ENCODE peak calls at places on chromosomes 3 and 15, in nine cellular contexts. T, R, J, G, Y, A, C, K and L are unnamed samples.

GRCh38 chr3:130480736-130481135 is 36.2 kb upstream of the COL6A6 start:
- DNase-seq in Y (no peak), K (no peak), T (no peak), C (peak), J (peak), R (peak), G (no peak), A (no peak), L (peak)

GRCh38 chr3:101185341-101185740 is 135.0 kb downstream of the IMPG2 start:
- DNase-seq in R (no peak), G (no peak), C (no peak), T (no peak), Y (no peak), A (no peak), J (peak), K (no peak), L (no peak)

GRCh38 chr3:143697975-143698374 is 150.3 kb downstream of the SLC9A9 start:
- DNase-seq in C (no peak), G (no peak), Y (no peak), J (no peak), R (no peak), K (no peak), A (no peak), T (no peak), L (no peak)

GRCh38 chr3:17852217-17852616 is 109.8 kb upstream of the TBC1D5 start:
- DNase-seq in R (no peak), G (no peak), Y (no peak), A (no peak), J (no peak), K (no peak), T (no peak), C (no peak), L (no peak)

GRCh38 chr3:58176827-58177489 is 33.8 kb downstream of the DNASE1L3 start:
- DNase-seq in G (no peak), Y (no peak), C (no peak), T (no peak), R (no peak), J (no peak), A (no peak), K (no peak), L (no peak)

GRCh38 chr3:147797095-147797494 is 387.9 kb downstream of the ZIC1 start:
- DNase-seq in T (no peak), K (no peak), J (no peak), C (no peak), R (no peak), Y (no peak), G (no peak), A (no peak), L (no peak)

GRCh38 chr3:33030246-33030645 is 66.7 kb downstream of the GLB1 start:
- DNase-seq in J (no peak), C (no peak), K (no peak), A (no peak), G (no peak), R (no peak), Y (no peak), T (no peak), L (no peak)

GRCh38 chr15:93072440-93073394 is 16.3 kb downstream of the RGMA start:
- DNase-seq in R (no peak), G (peak), A (peak), T (peak), C (peak), K (peak), Y (no peak), J (peak), L (no peak)

GRCh38 chr15:42800731-42801474 is 64.0 kb upstream of the CDAN1 start:
- DNase-seq in J (no peak), A (no peak), T (no peak), K (no peak), Y (no peak), G (no peak), R (no peak), C (peak), L (no peak)
- TF ChIP-seq CTCF in J (no peak), A (peak), T (no peak), K (no peak), Y (no peak), G (no peak), R (no peak), C (no peak), L (peak)

GRCh38 chr3:171862993-171863521 is 19.9 kb downstream of the TMEM212 start:
- DNase-seq in C (no peak), J (peak), A (no peak), G (no peak), K (no peak), Y (no peak), T (no peak), R (no peak), L (no peak)

GRCh38 chr3:171865191-171865865 is 22.2 kb downstream of the TMEM212 start:
- DNase-seq in J (no peak), T (no peak), G (no peak), R (no peak), A (no peak), Y (no peak), K (no peak), C (no peak), L (no peak)

GRCh38 chr3:171871392-171872274 is 28.5 kb downstream of the TMEM212 start:
- DNase-seq in A (no peak), R (no peak), J (peak), G (no peak), Y (no peak), T (no peak), K (no peak), C (no peak), L (no peak)

GRCh38 chr3:171863920-171864319 is 20.8 kb downstream of the TMEM212 start:
- DNase-seq in T (no peak), J (no peak), G (no peak), C (no peak), Y (no peak), A (no peak), K (no peak), R (no peak), L (no peak)

DNA sequence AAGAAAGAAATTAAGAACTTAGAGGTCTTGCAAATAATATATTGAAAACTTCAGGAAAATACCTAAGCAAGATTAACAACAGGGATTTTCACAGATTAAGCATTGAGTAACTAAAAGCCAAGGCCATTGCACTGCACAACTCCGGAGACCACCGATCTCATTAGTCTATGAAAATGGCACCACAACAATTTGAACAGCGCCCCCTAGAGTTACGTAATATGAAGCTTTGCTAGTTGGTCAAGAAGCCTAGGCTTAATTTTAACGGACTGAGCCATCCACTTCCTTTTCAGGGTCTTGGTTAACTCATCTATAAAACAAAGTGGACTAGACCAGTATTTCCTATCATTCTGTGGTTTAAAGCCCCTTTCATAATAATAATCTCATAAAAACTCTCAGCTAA is 24.8 kb downstream of the TMEM212 start:
- DNase-seq in J (no peak), R (peak), C (no peak), Y (no peak), A (no peak), G (no peak), T (no peak), K (no peak), L (no peak)
- H3K4me3 ChIP-seq in J (no peak), R (no peak), C (no peak), Y (no peak), A (no peak), G (no peak), T (no peak), K (no peak), L (no peak)

DNA sequence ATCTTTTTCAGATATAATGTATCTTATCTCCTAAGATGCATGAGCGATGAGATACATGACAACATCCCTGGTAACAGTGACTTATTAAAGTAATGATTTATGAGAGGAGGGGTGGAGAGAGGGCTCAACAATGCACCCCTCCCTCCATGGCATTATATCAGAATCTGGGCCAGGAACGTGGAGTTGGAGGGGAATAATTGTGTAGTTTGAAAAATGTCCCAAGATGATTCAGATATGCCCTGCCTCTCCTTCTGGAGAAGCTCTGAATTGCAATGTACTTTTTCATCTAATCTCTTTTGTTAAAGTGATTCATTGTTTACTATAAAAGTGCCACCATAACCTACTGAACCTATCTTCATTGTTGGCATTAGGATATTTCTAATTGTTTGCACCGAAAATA is 86.5 kb downstream of the FRMD4B start:
- DNase-seq in C (no peak), R (no peak), G (no peak), T (no peak), A (no peak), K (no peak), J (no peak), Y (no peak), L (no peak)
- TF ChIP-seq CTCF in C (peak), R (no peak), G (no peak), T (no peak), A (no peak), K (no peak), J (no peak), Y (no peak), L (no peak)

GRCh38 chr3:150062492-150062891 is 91.8 kb upstream of the PFN2 start:
- DNase-seq in Y (no peak), G (no peak), A (no peak), K (no peak), C (no peak), R (no peak), J (peak), T (no peak), L (no peak)
- H3K4me3 ChIP-seq in Y (no peak), G (peak), A (no peak), K (no peak), C (no peak), R (no peak), J (peak), T (peak), L (peak)

GRCh38 chr3:37813403-37813802 is 48.3 kb upstream of the CTDSPL start:
- DNase-seq in K (no peak), Y (no peak), T (no peak), G (no peak), J (no peak), A (no peak), R (no peak), C (no peak), L (no peak)

GRCh38 chr3:37812497-37812896 is 49.2 kb upstream of the CTDSPL start:
- DNase-seq in A (no peak), J (peak), K (no peak), T (peak), G (no peak), Y (no peak), R (no peak), C (no peak), L (no peak)

GRCh38 chr3:37816271-37816670 is 45.4 kb upstream of the CTDSPL start:
- DNase-seq in C (no peak), A (no peak), J (peak), G (no peak), Y (no peak), T (no peak), R (no peak), K (no peak), L (no peak)

GRCh38 chr3:37811625-37812356 is 49.9 kb upstream of the CTDSPL start:
- DNase-seq in G (no peak), J (peak), R (no peak), A (no peak), K (no peak), Y (no peak), C (no peak), T (peak), L (no peak)

DNA sequence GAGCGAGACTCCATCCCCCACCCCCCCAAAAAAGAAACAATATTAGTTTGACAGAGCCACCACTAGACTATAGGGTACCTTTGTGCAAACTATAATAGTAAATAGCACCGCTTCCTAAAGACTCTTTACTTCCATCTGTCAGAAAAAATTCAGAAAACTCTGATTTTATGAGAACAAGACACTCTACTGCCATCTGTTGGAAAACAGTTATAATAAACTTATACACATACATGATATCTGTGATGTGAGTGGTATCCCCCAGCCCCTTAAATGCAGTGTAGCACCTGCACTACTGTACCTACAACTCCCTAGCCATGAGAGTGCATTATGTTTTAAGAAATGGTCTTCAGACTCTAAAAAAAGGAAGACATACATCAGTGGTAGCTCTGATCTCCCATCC is 47.1 kb upstream of the CTDSPL start:
- DNase-seq in C (peak), T (no peak), A (no peak), K (no peak), Y (no peak), G (no peak), J (peak), R (no peak), L (no peak)
- TF ChIP-seq CTCF in C (peak), T (peak), A (peak), K (no peak), Y (peak), G (no peak), J (peak), R (no peak), L (peak)